ENCODE peak calls at places on chromosomes 5 and 9, in ten cellular contexts. A is CD4-positive, CD25-positive, alpha-beta regulatory T cell; R is head of caudate nucleus; M is T47D; Z is ecto neural progenitor cell; P is NCI-H1436; F is left ventricle myocardium inferior; G is mammary epithelial cell; J is activated T-helper 1 cell treated with Interleukin-2 at 50 U/mL for 16 hours; H is hippocampal formation. E is an unnamed sample.

GRCh38 chr5:119287547-119288073 is 68.2 kb upstream of the TNFAIP8 start:
- DNase-seq in A (peak; percentile 38), R (no peak), M (no peak), Z (no peak), P (no peak), F (no peak), G (peak; percentile 72), J (no peak), H (no peak), E (peak; percentile 73)

GRCh38 chr5:122153774-122154173 is 24.4 kb downstream of the ZNF474 start:
- DNase-seq in A (no peak), R (no peak), M (no peak), Z (no peak), P (no peak), F (no peak), G (no peak), J (no peak), H (no peak), E (no peak)

GRCh38 chr9:71859939-71860338 is 51.1 kb downstream of the ABHD17B start:
- DNase-seq in A (no peak), R (no peak), M (no peak), Z (no peak), P (no peak), F (no peak), G (no peak), J (no peak), H (no peak), E (no peak)

GRCh38 chr9:116361558-116361957 is 208.0 kb downstream of the PAPPA start:
- DNase-seq in A (no peak), R (peak; percentile 50), M (no peak), Z (no peak), P (no peak), F (no peak), G (no peak), J (no peak), H (no peak), E (no peak)

GRCh38 chr9:3865373-3865772 is 339.6 kb upstream of the RFX3 start:
- DNase-seq in A (no peak), R (no peak), M (no peak), Z (no peak), P (no peak), F (no peak), G (peak; percentile 65), J (no peak), H (no peak), E (peak; percentile 7)

GRCh38 chr9:113979713-113980086 is 98.4 kb downstream of the AMBP start:
- DNase-seq in A (no peak), R (no peak), M (no peak), Z (no peak), P (no peak), F (no peak), G (no peak), J (no peak), H (no peak), E (no peak)

GRCh38 chr9:89278997-89279739 is 31.8 kb upstream of the CKS2 start:
- DNase-seq in A (peak; percentile 16), R (peak; percentile 55), M (peak; percentile 69), Z (no peak), P (peak; percentile 22), F (no peak), G (peak; percentile 49), J (no peak), H (no peak), E (peak; percentile 26)

GRCh38 chr9:125867752-125868400 is 120.7 kb downstream of the PBX3 start:
- DNase-seq in A (no peak), R (no peak), M (no peak), Z (no peak), P (no peak), F (no peak), G (peak; percentile 39), J (no peak), H (no peak), E (no peak)

GRCh38 chr5:99004960-99005359 is 76.2 kb upstream of the CHD1 start:
- DNase-seq in A (peak; percentile 36), R (no peak), M (no peak), Z (no peak), P (no peak), F (no peak), G (peak; percentile 19), J (no peak), H (no peak), E (no peak)

GRCh38 chr5:24428345-24428744 is 216.4 kb downstream of the CDH10 start:
- DNase-seq in A (no peak), R (no peak), M (no peak), Z (no peak), P (no peak), F (no peak), G (no peak), J (no peak), H (no peak), E (no peak)